ENCODE peak calls at places on chromosomes 5 and 9, in six cellular contexts. G, J, T, U, N and P are unnamed samples.

GRCh38 chr5:83987513-83988292 is 267.0 kb upstream of the HAPLN1 start:
- DNase-seq in G (no peak), J (no peak), T (no peak), U (no peak), N (no peak), P (no peak)

GRCh38 chr9:110065527-110065926 is 142.4 kb downstream of the C9orf152 start:
- DNase-seq in G (no peak), J (no peak), T (no peak), U (no peak), N (no peak), P (no peak)

GRCh38 chr5:80573062-80573461 is 3.0 kb upstream of the ANKRD34B start:
- DNase-seq in G (no peak), J (no peak), T (no peak), U (no peak), N (no peak), P (no peak)

GRCh38 chr5:104611419-104611818 is 1048.8 kb upstream of the NUDT12 start:
- DNase-seq in G (no peak), J (no peak), T (no peak), U (no peak), N (no peak), P (no peak)

GRCh38 chr9:125815568-125815967 is 68.4 kb downstream of the PBX3 start:
- DNase-seq in G (no peak), J (peak; percentile 51), T (no peak), U (no peak), N (no peak), P (no peak)

GRCh38 chr5:80268916-80269315 is 13.1 kb upstream of the SERINC5 start:
- DNase-seq in G (no peak), J (no peak), T (no peak), U (no peak), N (no peak), P (no peak)

GRCh38 chr5:102809033-102809432 is 53.9 kb downstream of the PAM start:
- DNase-seq in G (no peak), J (no peak), T (no peak), U (no peak), N (no peak), P (no peak)

GRCh38 chr5:130627145-130627544 is 537.9 kb downstream of the HINT1 start:
- DNase-seq in G (no peak), J (no peak), T (no peak), U (no peak), N (no peak), P (no peak)

GRCh38 chr9:106963684-106964083 is 100.7 kb downstream of the ZNF462 start:
- DNase-seq in G (no peak), J (no peak), T (no peak), U (no peak), N (no peak), P (no peak)

GRCh38 chr9:108831496-108832178 is 24.1 kb downstream of the ACTL7B start:
- DNase-seq in G (no peak), J (no peak), T (no peak), U (no peak), N (no peak), P (no peak)

GRCh38 chr9:131307974-131308373 is 18.5 kb downstream of the PLPP7 start:
- DNase-seq in G (no peak), J (no peak), T (no peak), U (no peak), N (no peak), P (no peak)

GRCh38 chr5:96336351-96336985 is 96.6 kb downstream of the PCSK1 start:
- DNase-seq in G (peak; percentile 36), J (peak; percentile 71), T (no peak), U (peak; percentile 42), N (peak; percentile 84), P (peak; percentile 65)

GRCh38 chr9:112032733-112033132 is 136.1 kb downstream of the UGCG start:
- DNase-seq in G (no peak), J (no peak), T (no peak), U (no peak), N (no peak), P (no peak)

GRCh38 chr5:36398137-36398536 is 96.4 kb upstream of the RANBP3L start:
- DNase-seq in G (no peak), J (peak; percentile 28), T (no peak), U (no peak), N (peak; percentile 20), P (no peak)

GRCh38 chr9:70589571-70590263 is 175.3 kb upstream of the KLF9 start:
- DNase-seq in G (no peak), J (no peak), T (no peak), U (no peak), N (no peak), P (no peak)

DNA sequence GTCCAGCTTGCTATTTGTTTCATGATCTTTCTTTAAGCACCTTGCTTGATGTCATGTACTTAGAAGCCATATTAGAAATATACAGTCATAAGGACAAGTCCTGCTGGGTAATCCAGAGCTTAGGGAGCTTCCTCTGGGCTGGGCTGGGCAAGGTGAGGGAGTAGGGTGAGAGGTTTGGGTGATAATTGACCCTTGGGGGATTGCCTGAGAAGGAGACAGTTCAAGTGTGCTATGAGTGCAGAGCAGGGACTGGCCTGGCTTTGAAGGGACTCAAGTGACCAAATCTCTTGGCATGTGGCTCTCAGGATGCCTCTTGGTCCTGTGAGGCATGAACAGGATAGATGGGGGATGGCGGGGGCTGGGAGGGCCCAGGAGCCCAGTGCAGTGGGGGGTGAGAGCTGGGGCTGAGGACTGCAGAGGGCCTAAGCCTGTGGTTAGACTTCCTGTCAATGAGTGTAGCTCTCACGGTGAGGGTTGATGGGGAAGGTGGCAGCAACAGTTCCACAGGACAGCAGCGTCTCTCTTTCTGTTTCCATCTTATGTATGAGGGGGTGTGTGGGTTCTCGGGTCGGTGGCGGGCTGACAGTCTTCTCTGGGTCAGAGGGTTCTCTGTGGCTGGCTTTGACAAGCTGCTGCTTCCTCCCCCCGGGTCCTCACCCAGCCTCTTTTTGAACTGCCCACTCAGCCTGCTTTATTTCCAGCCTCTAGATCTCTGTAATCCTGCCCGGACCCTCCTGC is 53.5 kb downstream of the RGS3 start:
- DNase-seq in G (no peak), J (no peak), T (peak; percentile 98), U (no peak), N (no peak), P (no peak)
- TF ChIP-seq ZNF274 in G (no peak), J (no peak), T (no peak), U (no peak), N (no peak), P (no peak)

GRCh38 chr5:87924451-87924850 is 344.2 kb downstream of the TMEM161B start:
- DNase-seq in G (no peak), J (no peak), T (no peak), U (no peak), N (peak; percentile 11), P (peak; percentile 22)
- TF ChIP-seq ZNF274 in G (no peak), J (no peak), T (no peak), U (no peak), N (no peak), P (no peak)

DNA sequence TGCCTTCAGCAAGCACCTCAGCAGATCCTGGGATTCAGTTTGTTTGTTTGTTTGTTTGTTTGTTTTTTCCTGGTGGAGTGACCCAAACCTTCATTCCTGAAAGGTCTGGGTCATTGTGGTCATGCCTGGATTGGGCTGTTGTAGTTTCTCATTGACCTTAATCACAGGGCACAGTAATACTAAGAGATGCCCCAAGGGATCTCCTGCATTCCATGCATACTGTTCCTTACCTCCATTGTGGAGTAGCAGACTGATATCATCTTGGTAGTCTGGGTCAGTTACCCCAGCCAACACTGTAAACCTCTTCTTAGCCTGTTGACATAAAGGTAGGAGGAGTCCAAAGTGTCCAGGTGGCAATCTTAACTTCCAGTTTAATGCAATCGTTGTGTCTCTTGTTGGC is 1466.7 kb upstream of the CDH9 start:
- DNase-seq in G (no peak), J (no peak), T (no peak), U (no peak), N (no peak), P (no peak)
- TF ChIP-seq ZNF274 in G (no peak), J (no peak), T (no peak), U (no peak), N (no peak), P (no peak)

GRCh38 chr5:157165261-157165660 is 803 bp downstream of the GARIN3 start:
- DNase-seq in G (no peak), J (no peak), T (no peak), U (no peak), N (no peak), P (no peak)
- TF ChIP-seq ZNF274 in G (no peak), J (no peak), T (no peak), U (no peak), N (no peak), P (no peak)

GRCh38 chr5:66515209-66515608 is 81.0 kb upstream of the MAST4 start:
- DNase-seq in G (no peak), J (no peak), T (peak; percentile 11), U (no peak), N (no peak), P (no peak)
- TF ChIP-seq ZNF274 in G (no peak), J (no peak), T (no peak), U (no peak), N (no peak), P (no peak)

DNA sequence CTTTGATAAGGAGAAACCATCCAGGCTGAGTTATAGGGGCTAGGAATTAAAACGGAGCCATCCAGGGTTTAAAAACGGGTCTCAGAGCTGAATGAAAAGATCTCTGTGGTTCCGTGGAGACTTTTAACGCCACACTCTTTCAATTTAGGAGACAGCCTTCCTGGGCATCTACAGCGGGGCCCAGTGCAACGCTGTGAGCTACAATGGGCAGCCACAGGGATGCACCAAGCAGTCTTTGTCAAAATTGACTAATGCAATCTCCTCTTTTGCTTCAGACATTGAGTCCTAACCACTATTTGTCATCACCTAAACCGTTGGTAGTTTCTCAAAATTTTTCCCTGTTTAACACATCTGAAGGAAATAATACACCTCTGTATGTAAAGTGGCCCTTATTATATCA is 96.6 kb upstream of the ABCA1 start:
- DNase-seq in G (no peak), J (no peak), T (no peak), U (no peak), N (no peak), P (no peak)
- TF ChIP-seq ZNF274 in G (no peak), J (no peak), T (no peak), U (no peak), N (no peak), P (no peak)

GRCh38 chr5:127858116-127858784 is 155.1 kb downstream of the CCDC192 start:
- DNase-seq in G (no peak), J (no peak), T (no peak), U (no peak), N (no peak), P (no peak)
- TF ChIP-seq ZNF274 in G (no peak), J (no peak), T (no peak), U (no peak), N (no peak), P (no peak)

DNA sequence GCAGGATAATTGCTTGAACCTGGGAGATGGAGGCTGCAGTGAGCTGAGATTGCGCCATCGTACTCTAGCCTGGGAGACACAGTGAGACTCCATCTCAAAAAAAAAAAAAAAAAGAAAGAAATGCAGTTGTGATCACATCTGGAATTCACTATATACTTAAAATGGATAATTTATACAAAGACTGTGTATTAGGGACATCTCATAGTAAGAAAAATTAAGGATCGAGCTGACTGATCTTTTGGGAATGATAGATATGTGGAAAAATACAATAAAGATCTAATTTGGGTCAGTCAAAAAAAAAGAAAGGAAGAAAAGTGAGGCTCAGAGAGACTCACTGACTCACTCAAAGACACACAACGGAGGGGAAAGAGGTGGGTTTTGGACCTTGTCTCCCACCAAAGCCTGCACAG is 73.2 kb upstream of the STXBP1 start:
- DNase-seq in G (no peak), J (no peak), T (no peak), U (no peak), N (no peak), P (no peak)
- TF ChIP-seq ZNF274 in G (no peak), J (no peak), T (no peak), U (no peak), N (no peak), P (no peak)